ENCODE peak calls at places on chromosomes 5 and 9, in nine cellular contexts. One of them, this sample, is unnamed.

GRCh38 chr5:176817864-176818377 is 7.6 kb downstream of the UNC5A start:
- DNase-seq in cardiac muscle cell: peak
- DNase-seq in heart right ventricle: no peak
- DNase-seq in right lobe of liver: no peak
- DNase-seq in AG04450: no peak
- DNase-seq in vagina: no peak
- DNase-seq in fibroblast of the aortic adventitia: no peak
- DNase-seq in right atrium auricular region: no peak
- DNase-seq in foreskin fibroblast: peak
- DNase-seq in this sample: no peak

GRCh38 chr9:4750021-4750673 is 9.1 kb upstream of the AK3 start:
- DNase-seq in fibroblast of the aortic adventitia: peak
- DNase-seq in cardiac muscle cell: peak
- DNase-seq in AG04450: peak
- DNase-seq in right atrium auricular region: no peak
- DNase-seq in foreskin fibroblast: peak
- DNase-seq in heart right ventricle: no peak
- DNase-seq in right lobe of liver: no peak
- DNase-seq in vagina: no peak
- DNase-seq in this sample: no peak

GRCh38 chr9:95605087-95605486 is 88.3 kb upstream of the PTCH1 start:
- DNase-seq in right lobe of liver: no peak
- DNase-seq in heart right ventricle: no peak
- DNase-seq in vagina: no peak
- DNase-seq in cardiac muscle cell: peak
- DNase-seq in right atrium auricular region: no peak
- DNase-seq in foreskin fibroblast: no peak
- DNase-seq in fibroblast of the aortic adventitia: no peak
- DNase-seq in AG04450: no peak
- DNase-seq in this sample: no peak

GRCh38 chr5:100877277-100877676 is 25.8 kb downstream of the ST8SIA4 start:
- DNase-seq in right atrium auricular region: no peak
- DNase-seq in fibroblast of the aortic adventitia: no peak
- DNase-seq in right lobe of liver: no peak
- DNase-seq in foreskin fibroblast: no peak
- DNase-seq in AG04450: no peak
- DNase-seq in cardiac muscle cell: no peak
- DNase-seq in vagina: no peak
- DNase-seq in heart right ventricle: no peak
- DNase-seq in this sample: no peak

GRCh38 chr5:93058309-93058708 is 522.7 kb downstream of the NR2F1-AS1 start:
- DNase-seq in foreskin fibroblast: peak
- DNase-seq in AG04450: peak
- DNase-seq in vagina: no peak
- DNase-seq in fibroblast of the aortic adventitia: peak
- DNase-seq in right lobe of liver: no peak
- DNase-seq in cardiac muscle cell: no peak
- DNase-seq in right atrium auricular region: no peak
- DNase-seq in heart right ventricle: no peak
- DNase-seq in this sample: no peak

GRCh38 chr9:28699632-28700031 is 1126.4 kb upstream of the C9orf72 start:
- DNase-seq in right lobe of liver: no peak
- DNase-seq in fibroblast of the aortic adventitia: no peak
- DNase-seq in vagina: no peak
- DNase-seq in right atrium auricular region: no peak
- DNase-seq in foreskin fibroblast: no peak
- DNase-seq in heart right ventricle: no peak
- DNase-seq in AG04450: no peak
- DNase-seq in cardiac muscle cell: no peak
- DNase-seq in this sample: no peak

GRCh38 chr9:136728548-136729123 is 14.1 kb downstream of the LCN10 start:
- DNase-seq in heart right ventricle: no peak
- DNase-seq in vagina: no peak
- DNase-seq in fibroblast of the aortic adventitia: peak
- DNase-seq in right lobe of liver: no peak
- DNase-seq in cardiac muscle cell: peak
- DNase-seq in right atrium auricular region: no peak
- DNase-seq in foreskin fibroblast: peak
- DNase-seq in AG04450: no peak
- DNase-seq in this sample: no peak

GRCh38 chr5:124538931-124539330 is 207.5 kb downstream of the ZNF608 start:
- DNase-seq in cardiac muscle cell: no peak
- DNase-seq in vagina: no peak
- DNase-seq in right lobe of liver: no peak
- DNase-seq in heart right ventricle: no peak
- DNase-seq in fibroblast of the aortic adventitia: no peak
- DNase-seq in AG04450: no peak
- DNase-seq in foreskin fibroblast: no peak
- DNase-seq in right atrium auricular region: no peak
- DNase-seq in this sample: no peak

GRCh38 chr9:71303351-71303750 is 181.9 kb upstream of the TRPM3 start:
- DNase-seq in heart right ventricle: no peak
- DNase-seq in fibroblast of the aortic adventitia: peak
- DNase-seq in right atrium auricular region: no peak
- DNase-seq in vagina: no peak
- DNase-seq in foreskin fibroblast: peak
- DNase-seq in cardiac muscle cell: no peak
- DNase-seq in AG04450: no peak
- DNase-seq in right lobe of liver: no peak
- DNase-seq in this sample: no peak

GRCh38 chr9:133163559-133164208 is at the start of gene GBGT1:
- DNase-seq in vagina: no peak
- DNase-seq in heart right ventricle: peak
- DNase-seq in fibroblast of the aortic adventitia: no peak
- DNase-seq in right lobe of liver: peak
- DNase-seq in foreskin fibroblast: peak
- DNase-seq in AG04450: no peak
- DNase-seq in cardiac muscle cell: peak
- DNase-seq in right atrium auricular region: no peak
- DNase-seq in this sample: no peak

GRCh38 chr9:82957526-82958379 is 105.2 kb downstream of the RASEF start:
- DNase-seq in AG04450: no peak
- DNase-seq in cardiac muscle cell: no peak
- DNase-seq in heart right ventricle: no peak
- DNase-seq in fibroblast of the aortic adventitia: no peak
- DNase-seq in right atrium auricular region: no peak
- DNase-seq in foreskin fibroblast: no peak
- DNase-seq in right lobe of liver: no peak
- DNase-seq in vagina: no peak
- DNase-seq in this sample: no peak

GRCh38 chr5:113043491-113043931 is 66.9 kb downstream of the DCP2 start:
- DNase-seq in heart right ventricle: peak
- DNase-seq in right atrium auricular region: no peak
- DNase-seq in foreskin fibroblast: peak
- DNase-seq in cardiac muscle cell: peak
- DNase-seq in AG04450: no peak
- DNase-seq in vagina: no peak
- DNase-seq in right lobe of liver: peak
- DNase-seq in fibroblast of the aortic adventitia: no peak
- DNase-seq in this sample: no peak
- TF ChIP-seq CTCF in heart right ventricle: peak
- TF ChIP-seq CTCF in right atrium auricular region: no peak
- TF ChIP-seq CTCF in foreskin fibroblast: peak
- TF ChIP-seq CTCF in cardiac muscle cell: no peak
- TF ChIP-seq CTCF in AG04450: no peak
- TF ChIP-seq CTCF in vagina: no peak
- TF ChIP-seq CTCF in right lobe of liver: peak
- TF ChIP-seq CTCF in fibroblast of the aortic adventitia: no peak
- TF ChIP-seq CTCF in this sample: peak

GRCh38 chr9:34125681-34126206 is 754 bp downstream of the DCAF12 start:
- DNase-seq in foreskin fibroblast: peak
- DNase-seq in right atrium auricular region: no peak
- DNase-seq in AG04450: no peak
- DNase-seq in cardiac muscle cell: peak
- DNase-seq in fibroblast of the aortic adventitia: peak
- DNase-seq in heart right ventricle: no peak
- DNase-seq in right lobe of liver: no peak
- DNase-seq in vagina: no peak
- DNase-seq in this sample: no peak
- H3K4me3 ChIP-seq in foreskin fibroblast: peak
- H3K4me3 ChIP-seq in right atrium auricular region: peak
- H3K4me3 ChIP-seq in AG04450: peak
- H3K4me3 ChIP-seq in cardiac muscle cell: peak
- H3K4me3 ChIP-seq in fibroblast of the aortic adventitia: peak
- H3K4me3 ChIP-seq in heart right ventricle: peak
- H3K4me3 ChIP-seq in right lobe of liver: peak
- H3K4me3 ChIP-seq in vagina: peak
- H3K4me3 ChIP-seq in this sample: peak

DNA sequence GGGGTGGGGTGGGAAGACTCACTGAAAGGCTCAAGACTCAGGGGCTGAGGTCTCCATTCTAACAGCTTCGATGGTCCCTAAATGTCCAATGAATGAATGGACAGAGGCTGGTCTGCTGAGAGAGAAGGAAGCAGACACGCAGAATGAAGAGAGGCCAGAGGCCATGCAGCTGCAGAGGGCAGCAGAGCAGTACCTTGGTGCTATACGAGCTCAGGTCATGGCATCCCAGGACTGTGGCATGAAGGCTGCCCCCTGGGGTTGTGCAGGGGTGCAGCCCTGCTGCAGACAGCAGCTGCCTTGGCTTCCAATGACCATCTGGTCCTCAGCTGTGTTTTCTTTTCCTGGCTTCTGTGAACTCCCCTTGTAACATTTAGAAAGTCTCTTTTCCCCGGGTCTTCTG is 15.2 kb upstream of the CORO2A start:
- DNase-seq in foreskin fibroblast: peak
- DNase-seq in fibroblast of the aortic adventitia: no peak
- DNase-seq in heart right ventricle: no peak
- DNase-seq in AG04450: no peak
- DNase-seq in right lobe of liver: no peak
- DNase-seq in cardiac muscle cell: no peak
- DNase-seq in vagina: no peak
- DNase-seq in right atrium auricular region: no peak
- DNase-seq in this sample: no peak
- TF ChIP-seq CTCF in foreskin fibroblast: peak
- TF ChIP-seq CTCF in fibroblast of the aortic adventitia: no peak
- TF ChIP-seq CTCF in heart right ventricle: no peak
- TF ChIP-seq CTCF in AG04450: peak
- TF ChIP-seq CTCF in right lobe of liver: peak
- TF ChIP-seq CTCF in cardiac muscle cell: no peak
- TF ChIP-seq CTCF in vagina: no peak
- TF ChIP-seq CTCF in right atrium auricular region: no peak
- TF ChIP-seq CTCF in this sample: no peak

GRCh38 chr5:73233461-73234151 is 60.6 kb downstream of the TMEM174 start:
- DNase-seq in vagina: no peak
- DNase-seq in heart right ventricle: no peak
- DNase-seq in right lobe of liver: no peak
- DNase-seq in fibroblast of the aortic adventitia: no peak
- DNase-seq in AG04450: no peak
- DNase-seq in cardiac muscle cell: peak
- DNase-seq in foreskin fibroblast: no peak
- DNase-seq in right atrium auricular region: no peak
- DNase-seq in this sample: no peak
- H3K4me3 ChIP-seq in vagina: peak
- H3K4me3 ChIP-seq in heart right ventricle: peak
- H3K4me3 ChIP-seq in right lobe of liver: peak
- H3K4me3 ChIP-seq in fibroblast of the aortic adventitia: no peak
- H3K4me3 ChIP-seq in AG04450: no peak
- H3K4me3 ChIP-seq in cardiac muscle cell: peak
- H3K4me3 ChIP-seq in foreskin fibroblast: no peak
- H3K4me3 ChIP-seq in right atrium auricular region: peak
- H3K4me3 ChIP-seq in this sample: peak

DNA sequence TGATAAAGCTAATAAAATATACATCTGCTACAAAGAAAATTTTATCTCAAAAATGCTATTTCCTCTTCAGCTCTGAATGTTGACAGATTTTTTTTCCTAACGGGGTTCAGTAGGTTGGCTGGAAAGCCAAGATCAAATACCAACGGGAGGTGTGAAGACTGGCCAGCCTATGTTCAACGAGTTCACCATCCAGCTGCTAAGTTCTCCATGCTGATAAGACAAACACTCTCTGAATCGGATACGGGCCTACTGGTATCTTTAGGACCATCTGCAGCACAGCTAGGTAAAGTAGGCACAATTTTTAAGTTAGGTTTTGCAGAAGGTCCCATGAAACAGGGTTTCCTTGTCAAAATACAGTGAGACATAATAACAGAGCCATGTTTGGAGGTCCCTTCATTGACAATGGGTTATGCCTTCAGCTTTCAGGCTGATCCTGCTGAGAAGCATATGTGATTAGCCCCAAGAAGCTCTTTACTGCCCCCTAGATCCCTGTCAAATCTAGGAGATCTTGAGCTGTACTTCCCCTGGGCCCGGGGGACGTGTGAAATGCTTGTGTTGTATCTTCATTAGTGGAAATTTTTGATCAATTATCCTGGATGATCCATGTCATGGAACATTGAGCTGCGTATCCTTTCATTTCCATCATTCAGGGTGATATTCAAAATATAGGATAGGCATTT is 60.6 kb downstream of the PGM5 start:
- DNase-seq in vagina: no peak
- DNase-seq in right atrium auricular region: no peak
- DNase-seq in cardiac muscle cell: peak
- DNase-seq in heart right ventricle: no peak
- DNase-seq in AG04450: no peak
- DNase-seq in right lobe of liver: no peak
- DNase-seq in foreskin fibroblast: peak
- DNase-seq in fibroblast of the aortic adventitia: no peak
- DNase-seq in this sample: no peak
- TF ChIP-seq CTCF in vagina: no peak
- TF ChIP-seq CTCF in right atrium auricular region: no peak
- TF ChIP-seq CTCF in cardiac muscle cell: peak
- TF ChIP-seq CTCF in heart right ventricle: peak
- TF ChIP-seq CTCF in AG04450: peak
- TF ChIP-seq CTCF in right lobe of liver: no peak
- TF ChIP-seq CTCF in foreskin fibroblast: peak
- TF ChIP-seq CTCF in fibroblast of the aortic adventitia: no peak
- TF ChIP-seq CTCF in this sample: peak

DNA sequence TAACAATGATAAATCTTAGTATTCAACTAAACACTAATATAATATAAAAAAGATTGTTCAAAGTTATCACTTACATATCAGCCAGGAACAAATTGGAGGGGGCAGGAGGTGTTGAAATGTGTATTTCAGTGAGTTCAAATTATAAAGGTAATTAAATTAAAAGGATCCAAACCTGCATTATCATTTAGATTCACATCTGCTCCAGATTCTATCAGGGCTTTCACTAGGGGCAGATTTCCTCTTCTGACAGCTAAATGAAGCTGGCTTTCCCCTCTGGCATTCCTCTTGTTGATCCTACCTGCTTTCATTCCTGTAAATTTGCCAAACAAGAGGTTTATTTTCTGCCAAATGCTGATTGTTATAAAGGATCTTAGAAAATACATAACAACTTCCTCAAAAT is 86.3 kb upstream of the GCNT4 start:
- DNase-seq in fibroblast of the aortic adventitia: no peak
- DNase-seq in right lobe of liver: no peak
- DNase-seq in right atrium auricular region: no peak
- DNase-seq in vagina: no peak
- DNase-seq in AG04450: no peak
- DNase-seq in foreskin fibroblast: no peak
- DNase-seq in cardiac muscle cell: no peak
- DNase-seq in heart right ventricle: no peak
- DNase-seq in this sample: no peak
- H3K4me3 ChIP-seq in fibroblast of the aortic adventitia: no peak
- H3K4me3 ChIP-seq in right lobe of liver: no peak
- H3K4me3 ChIP-seq in right atrium auricular region: no peak
- H3K4me3 ChIP-seq in vagina: no peak
- H3K4me3 ChIP-seq in AG04450: no peak
- H3K4me3 ChIP-seq in foreskin fibroblast: no peak
- H3K4me3 ChIP-seq in cardiac muscle cell: no peak
- H3K4me3 ChIP-seq in heart right ventricle: no peak
- H3K4me3 ChIP-seq in this sample: no peak